ENCODE peak calls at places on chromosomes 16 and 17, in five cellular contexts. X is astrocyte; A is thoracic aorta; E is esophagus muscularis mucosa; M is CD4-positive, alpha-beta T cell. W is an unnamed sample.

GRCh38 chr16:87056083-87056482 is 261.1 kb downstream of the C16orf95 start:
- DNase-seq in E (no peak), M (no peak), A (no peak), X (peak), W (no peak)

GRCh38 chr17:32504166-32504990 is 17.6 kb downstream of the CDK5R1 start:
- DNase-seq in A (no peak), E (no peak), M (no peak), X (peak), W (no peak)

GRCh38 chr17:7380855-7381683 is at the start of gene TNK1:
- DNase-seq in X (no peak), A (no peak), E (no peak), M (no peak), W (no peak)

GRCh38 chr17:70190959-70191805 is 21.9 kb downstream of the KCNJ2 start:
- DNase-seq in M (no peak), X (no peak), E (no peak), A (no peak), W (peak)

GRCh38 chr17:55575058-55575606 is 63.9 kb upstream of the SMIM36 start:
- DNase-seq in M (no peak), A (no peak), E (no peak), X (no peak), W (no peak)

GRCh38 chr17:55664287-55664686 is 58.4 kb downstream of the TMEM100 start:
- DNase-seq in M (no peak), A (no peak), E (no peak), X (no peak), W (no peak)

GRCh38 chr17:73585583-73585982 is 58.7 kb downstream of the SDK2 start:
- DNase-seq in M (no peak), A (no peak), E (no peak), X (no peak), W (no peak)

GRCh38 chr17:20084621-20085282 is 75.6 kb downstream of the SPECC1 start:
- DNase-seq in X (no peak), A (no peak), E (no peak), M (no peak), W (no peak)

GRCh38 chr17:82120148-82120547 is 22.1 kb upstream of the FASN start:
- DNase-seq in X (peak), E (no peak), A (no peak), M (no peak), W (no peak)

GRCh38 chr16:8931864-8932263 is 31.8 kb downstream of the USP7 start:
- DNase-seq in A (no peak), M (peak), X (peak), E (no peak), W (no peak)

GRCh38 chr17:81918762-81919545 is 978 bp upstream of the SIRT7 start:
- DNase-seq in A (no peak), M (no peak), E (no peak), X (no peak), W (no peak)

GRCh38 chr17:80353718-80354275 is 61.2 kb upstream of the ENDOV start:
- DNase-seq in E (no peak), M (no peak), X (no peak), A (no peak), W (no peak)

GRCh38 chr17:13306310-13306962 is 288.6 kb upstream of the ELAC2 start:
- DNase-seq in M (no peak), A (no peak), E (no peak), X (peak), W (no peak)

GRCh38 chr17:62703776-62704380 is 76.4 kb downstream of the MRC2 start:
- DNase-seq in E (no peak), X (peak), M (peak), A (no peak), W (no peak)

GRCh38 chr16:86990451-86990850 is 326.7 kb downstream of the C16orf95 start:
- DNase-seq in E (no peak), M (no peak), X (no peak), A (no peak), W (no peak)

GRCh38 chr17:74027539-74027938 is 175.9 kb upstream of the RPL38 start:
- DNase-seq in E (no peak), A (no peak), M (no peak), X (no peak), W (no peak)

GRCh38 chr17:49935526-49936210 is 33.3 kb upstream of the DLX4 start:
- DNase-seq in A (no peak), M (no peak), E (no peak), X (no peak), W (no peak)

GRCh38 chr17:54967621-54968258 is 714 bp downstream of the COX11 start:
- DNase-seq in X (peak), M (no peak), A (no peak), E (no peak), W (no peak)

GRCh38 chr17:35214192-35214591 is 20.0 kb upstream of the SLC35G3 start:
- DNase-seq in E (no peak), M (no peak), X (no peak), A (no peak), W (no peak)
- H3K27ac ChIP-seq in E (peak), M (peak), X (no peak), A (no peak), W (no peak)

DNA sequence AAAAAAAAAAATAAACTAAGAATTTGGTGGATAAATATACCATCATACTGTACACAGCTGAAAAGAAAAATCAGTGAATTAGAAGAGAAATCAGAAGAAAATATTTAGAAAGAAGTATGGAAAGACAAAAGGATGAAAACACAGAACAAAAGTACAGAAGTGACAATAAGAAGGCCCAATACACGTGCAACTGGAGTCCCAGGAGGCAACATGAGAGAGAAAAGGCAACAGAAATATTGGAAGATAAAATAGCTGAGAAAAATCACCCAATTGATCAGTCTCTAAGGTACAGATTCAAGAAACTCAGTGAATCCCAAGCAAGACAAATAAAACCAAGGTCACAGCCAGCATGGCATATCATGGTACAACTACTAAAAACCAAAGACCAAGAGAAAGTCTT is 20.4 kb upstream of the ENGASE start:
- DNase-seq in E (no peak), X (no peak), M (no peak), A (no peak), W (no peak)
- H3K27ac ChIP-seq in E (peak), X (no peak), M (no peak), A (peak), W (no peak)

GRCh38 chr17:36884495-36885160 is 52.6 kb upstream of the LHX1 start:
- DNase-seq in M (no peak), E (no peak), A (no peak), X (no peak), W (no peak)
- H3K27ac ChIP-seq in M (no peak), E (no peak), A (no peak), X (no peak), W (no peak)

DNA sequence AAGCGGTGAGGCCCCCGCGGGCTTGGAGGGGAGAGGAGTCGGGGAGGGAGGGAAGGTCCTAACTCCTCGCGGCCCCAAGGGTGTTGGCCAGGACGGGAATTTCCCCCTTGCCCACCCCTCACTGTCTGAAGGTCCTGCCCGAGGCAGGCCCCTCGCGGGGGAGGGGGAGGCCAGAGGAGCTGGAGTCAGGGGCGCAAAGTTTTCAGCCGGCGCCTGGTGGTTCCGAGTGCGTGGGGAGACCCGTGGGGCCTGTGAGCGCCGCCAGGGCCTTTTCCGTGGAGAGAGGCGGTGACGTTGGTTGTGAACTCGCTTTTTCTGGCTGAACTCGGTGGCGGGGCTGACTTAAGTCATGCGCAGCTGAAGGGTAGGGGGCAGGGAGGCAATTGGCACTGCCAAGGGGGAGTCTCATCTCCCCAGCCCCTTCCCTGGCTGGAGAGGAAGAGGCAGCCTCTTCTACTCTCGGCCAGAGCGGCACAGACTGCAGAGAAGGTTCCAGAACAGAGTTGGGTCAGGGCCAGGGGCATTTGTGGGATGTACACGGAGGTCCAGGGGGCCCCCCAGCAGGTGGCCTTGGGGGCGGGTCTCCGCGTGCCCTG is 1.5 kb downstream of the CACNA1H start:
- DNase-seq in X (no peak), M (no peak), E (no peak), A (no peak), W (no peak)
- H3K27ac ChIP-seq in X (peak), M (no peak), E (peak), A (no peak), W (no peak)

GRCh38 chr17:64781013-64781392 is 118.9 kb upstream of the SMURF2 start:
- DNase-seq in M (no peak), E (no peak), X (no peak), A (no peak), W (no peak)

GRCh38 chr17:64780096-64781012 is 118.2 kb upstream of the SMURF2 start:
- DNase-seq in M (peak), X (peak), E (no peak), A (no peak), W (no peak)

GRCh38 chr17:64783556-64784352 is 121.6 kb upstream of the SMURF2 start:
- DNase-seq in M (no peak), X (no peak), E (no peak), A (no peak), W (no peak)

GRCh38 chr17:64781394-64781793 is 119.3 kb upstream of the SMURF2 start:
- DNase-seq in M (peak), A (no peak), E (no peak), X (peak), W (no peak)

GRCh38 chr17:64781810-64782555 is 119.9 kb upstream of the SMURF2 start:
- DNase-seq in E (no peak), X (no peak), A (no peak), M (no peak), W (no peak)
- H3K27ac ChIP-seq in E (peak), X (no peak), A (no peak), M (no peak), W (peak)

GRCh38 chr16:7861891-7862585 is 529.4 kb downstream of the RBFOX1 start:
- DNase-seq in E (peak), M (no peak), X (no peak), A (no peak), W (no peak)
- H3K27ac ChIP-seq in E (no peak), M (no peak), X (no peak), A (no peak), W (no peak)

GRCh38 chr16:68728558-68728957 is 8.5 kb upstream of the CDH1 start:
- DNase-seq in A (no peak), E (no peak), M (no peak), X (no peak), W (no peak)

GRCh38 chr16:68733570-68733969 is 3.5 kb upstream of the CDH1 start:
- DNase-seq in A (no peak), M (no peak), X (no peak), E (no peak), W (no peak)

GRCh38 chr16:68732068-68732680 is 4.9 kb upstream of the CDH1 start:
- DNase-seq in M (no peak), E (no peak), A (no peak), X (peak), W (no peak)

GRCh38 chr16:68732741-68733399 is 4.2 kb upstream of the CDH1 start:
- DNase-seq in E (no peak), A (no peak), X (no peak), M (no peak), W (no peak)

DNA sequence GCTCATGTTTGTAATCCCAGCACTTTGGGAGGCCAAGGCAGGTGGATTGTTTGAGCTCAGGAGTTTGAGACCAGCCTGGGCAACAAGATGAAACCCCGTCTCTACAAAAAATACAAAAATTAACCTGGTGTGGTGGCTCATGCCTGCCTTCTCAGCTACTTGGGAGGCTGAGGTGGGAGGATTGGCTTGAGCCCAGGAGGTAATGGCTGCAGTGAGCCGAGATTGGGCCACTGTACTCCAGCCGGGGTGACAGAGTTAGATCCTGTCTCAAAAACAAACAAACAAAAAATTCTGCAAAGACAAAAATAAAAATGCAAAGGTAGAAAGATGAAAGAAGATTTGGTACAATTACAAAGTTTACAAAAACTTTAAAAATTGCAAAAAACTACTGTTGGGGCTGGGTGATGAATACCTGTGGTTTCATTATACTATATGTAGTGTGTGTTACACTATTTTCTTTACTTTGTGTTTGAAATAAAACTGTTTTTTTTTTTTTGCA is 5.5 kb upstream of the CDH1 start:
- DNase-seq in M (no peak), E (no peak), X (no peak), A (no peak), W (no peak)
- H3K27ac ChIP-seq in M (no peak), E (no peak), X (no peak), A (no peak), W (no peak)

GRCh38 chr16:56336071-56336688 is 89.2 kb downstream of the AMFR start:
- DNase-seq in E (no peak), M (no peak), A (no peak), X (no peak), W (peak)
- H3K27ac ChIP-seq in E (no peak), M (no peak), A (no peak), X (no peak), W (no peak)

DNA sequence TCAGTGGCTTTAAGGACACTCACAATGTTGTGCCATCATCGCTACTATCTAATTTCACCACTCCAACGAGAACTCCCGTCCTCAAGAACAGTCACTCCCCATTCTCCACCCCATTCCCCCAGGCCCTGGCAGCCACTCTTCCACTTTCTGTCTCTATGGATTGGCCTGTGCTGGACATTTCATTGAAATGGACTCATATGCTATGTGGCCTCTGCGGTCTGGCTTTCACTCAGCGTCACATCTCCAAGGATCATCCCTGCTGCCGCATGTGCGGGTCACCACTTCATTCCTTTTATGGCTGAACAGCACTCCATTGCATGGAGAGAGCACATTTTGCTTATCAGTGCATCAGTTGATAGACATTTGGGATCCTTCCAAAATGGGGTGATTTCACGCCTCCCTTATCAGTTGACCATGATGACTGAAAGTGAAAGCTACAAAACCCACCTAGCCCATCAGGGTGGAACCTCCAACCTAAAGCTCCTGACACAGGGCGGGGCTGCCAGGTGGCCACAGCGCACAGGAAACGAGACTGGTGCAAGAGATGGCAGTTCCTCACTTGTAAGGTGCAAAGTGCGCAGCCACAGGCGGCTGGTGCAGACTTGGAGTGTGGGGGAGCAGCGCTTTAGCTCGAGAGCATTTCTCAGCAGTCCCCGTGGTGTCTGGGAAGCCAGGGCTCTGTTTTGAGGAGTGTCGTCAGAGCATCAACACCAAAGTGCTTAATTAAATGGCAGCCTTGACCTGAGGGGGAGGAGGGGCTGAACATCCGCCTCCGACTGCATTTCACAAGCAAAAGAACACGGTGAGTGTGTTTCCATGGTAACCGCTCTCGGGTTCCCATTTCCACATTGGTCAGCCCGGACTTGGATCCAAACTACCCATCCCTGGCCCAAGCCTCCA is 23.8 kb downstream of the COTL1 start:
- DNase-seq in X (no peak), M (peak), A (no peak), E (no peak), W (no peak)
- H3K27ac ChIP-seq in X (no peak), M (peak), A (no peak), E (no peak), W (no peak)

DNA sequence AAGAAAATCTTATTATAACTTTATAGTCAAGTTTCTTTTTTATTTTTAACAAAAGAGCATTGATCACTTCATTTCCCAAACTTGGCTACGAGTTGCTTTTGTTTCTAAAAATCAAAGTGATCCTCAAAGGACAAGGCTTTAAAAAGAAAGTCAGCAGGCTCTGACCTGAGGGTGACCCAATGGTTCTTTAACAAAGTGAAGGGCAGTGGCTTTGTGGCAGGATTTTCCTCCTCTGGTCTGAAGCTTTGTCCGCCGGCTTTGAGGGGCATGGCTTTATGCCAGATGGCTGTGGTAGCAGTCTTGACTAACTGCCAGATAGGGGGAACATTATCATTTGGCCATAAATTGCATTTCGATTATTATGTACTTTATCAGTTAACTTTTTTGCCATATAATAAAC is 28.5 kb downstream of the IQCK start:
- DNase-seq in E (no peak), A (no peak), M (no peak), X (no peak), W (no peak)
- H3K27ac ChIP-seq in E (no peak), A (no peak), M (no peak), X (no peak), W (no peak)